ENCODE peak calls at places on chromosomes 4 and X, in four cellular contexts. One of them, this sample, is unnamed. For H3K27me3 and H3K36me3, the result is how much of the 10 kb centered on the place peaks cover.

GRCh38 chrX:31117195-31117594 is 45.4 kb upstream of the FTHL17 start:
- DNase-seq in fibroblast of lung: no peak
- DNase-seq in SJSA1: no peak
- DNase-seq in thoracic aorta: no peak
- DNase-seq in this sample: no peak

GRCh38 chrX:826026-826425 is 195.4 kb downstream of the SHOX start:
- DNase-seq in thoracic aorta: no peak
- DNase-seq in SJSA1: no peak
- DNase-seq in fibroblast of lung: peak
- DNase-seq in this sample: no peak

GRCh38 chrX:72620550-72621145 is 48.0 kb upstream of the HDAC8 start:
- DNase-seq in fibroblast of lung: peak
- DNase-seq in SJSA1: peak
- DNase-seq in thoracic aorta: peak
- DNase-seq in this sample: no peak

GRCh38 chr4:163385466-163385865 is 41.8 kb downstream of the NPY5R start:
- DNase-seq in fibroblast of lung: no peak
- DNase-seq in SJSA1: no peak
- DNase-seq in thoracic aorta: no peak
- DNase-seq in this sample: no peak

GRCh38 chrX:39642071-39642470 is 455.7 kb downstream of the BCOR start:
- DNase-seq in SJSA1: no peak
- DNase-seq in thoracic aorta: no peak
- DNase-seq in fibroblast of lung: no peak
- DNase-seq in this sample: no peak

GRCh38 chr4:88599298-88599697 is 7.0 kb downstream of the HERC3 start:
- DNase-seq in fibroblast of lung: peak
- DNase-seq in thoracic aorta: no peak
- DNase-seq in SJSA1: peak
- DNase-seq in this sample: no peak

GRCh38 chr4:96753216-96753615 is 913.3 kb downstream of the PDHA2 start:
- DNase-seq in fibroblast of lung: peak
- DNase-seq in thoracic aorta: no peak
- DNase-seq in SJSA1: no peak
- DNase-seq in this sample: no peak

GRCh38 chrX:135740683-135741149 is 27.3 kb downstream of the CT45A3 start:
- DNase-seq in SJSA1: no peak
- DNase-seq in thoracic aorta: no peak
- DNase-seq in fibroblast of lung: no peak
- DNase-seq in this sample: peak

GRCh38 chrX:86237482-86237881 is 89.2 kb downstream of the DACH2 start:
- DNase-seq in SJSA1: no peak
- DNase-seq in fibroblast of lung: no peak
- DNase-seq in thoracic aorta: no peak
- DNase-seq in this sample: no peak

GRCh38 chr4:185238750-185239149 is 29.4 kb downstream of the SNX25 start:
- DNase-seq in fibroblast of lung: peak
- DNase-seq in SJSA1: no peak
- DNase-seq in thoracic aorta: no peak
- DNase-seq in this sample: no peak

GRCh38 chrX:49947778-49948177 is 25.4 kb downstream of the CLCN5 start:
- DNase-seq in thoracic aorta: no peak
- DNase-seq in fibroblast of lung: no peak
- DNase-seq in SJSA1: no peak
- DNase-seq in this sample: no peak

GRCh38 chr4:76654796-76655195 is 219.8 kb downstream of the SHROOM3 start:
- DNase-seq in fibroblast of lung: peak
- DNase-seq in SJSA1: no peak
- DNase-seq in thoracic aorta: no peak
- DNase-seq in this sample: no peak

GRCh38 chr4:7680731-7681130 is 246.0 kb upstream of the PSAPL1 start:
- DNase-seq in thoracic aorta: no peak
- DNase-seq in SJSA1: no peak
- DNase-seq in fibroblast of lung: no peak
- DNase-seq in this sample: no peak

GRCh38 chr4:168887809-168888208 is 122.2 kb downstream of the CBR4 start:
- DNase-seq in SJSA1: no peak
- DNase-seq in fibroblast of lung: peak
- DNase-seq in thoracic aorta: no peak
- DNase-seq in this sample: no peak

GRCh38 chrX:12956704-12957541 is 18.0 kb upstream of the TMSB4X start:
- DNase-seq in thoracic aorta: no peak
- DNase-seq in fibroblast of lung: peak
- DNase-seq in SJSA1: no peak
- DNase-seq in this sample: peak

GRCh38 chrX:22534643-22535042 is 261.9 kb downstream of the CBLL2 start:
- DNase-seq in SJSA1: peak
- DNase-seq in fibroblast of lung: peak
- DNase-seq in thoracic aorta: peak
- DNase-seq in this sample: no peak

GRCh38 chrX:49071877-49072711 is 1.7 kb downstream of the PRAF2 start:
- DNase-seq in fibroblast of lung: peak
- DNase-seq in thoracic aorta: peak
- DNase-seq in SJSA1: no peak
- DNase-seq in this sample: peak

GRCh38 chr4:26229974-26230373 is 90.8 kb upstream of the RBPJ start:
- DNase-seq in SJSA1: no peak
- DNase-seq in fibroblast of lung: no peak
- DNase-seq in thoracic aorta: no peak
- DNase-seq in this sample: no peak

GRCh38 chrX:38006283-38006682 is at the start of gene SYTL5:
- DNase-seq in SJSA1: no peak
- DNase-seq in thoracic aorta: no peak
- DNase-seq in fibroblast of lung: peak
- DNase-seq in this sample: no peak

GRCh38 chrX:109830704-109831206 is 97.7 kb upstream of the ACSL4 start:
- DNase-seq in fibroblast of lung: peak
- DNase-seq in SJSA1: no peak
- DNase-seq in thoracic aorta: no peak
- DNase-seq in this sample: no peak

GRCh38 chr4:56690393-56690971 is 9.4 kb upstream of the HOPX start:
- DNase-seq in SJSA1: no peak
- DNase-seq in thoracic aorta: no peak
- DNase-seq in fibroblast of lung: no peak
- DNase-seq in this sample: no peak

GRCh38 chr4:83138979-83139378 is 24.4 kb upstream of the PLAC8 start:
- DNase-seq in thoracic aorta: no peak
- DNase-seq in fibroblast of lung: no peak
- DNase-seq in SJSA1: no peak
- DNase-seq in this sample: no peak

GRCh38 chrX:120452131-120452530 is 17.0 kb downstream of the LAMP2 start:
- DNase-seq in SJSA1: no peak
- DNase-seq in thoracic aorta: no peak
- DNase-seq in fibroblast of lung: peak
- DNase-seq in this sample: peak

GRCh38 chrX:120457766-120458180 is 11.3 kb downstream of the LAMP2 start:
- DNase-seq in fibroblast of lung: peak
- DNase-seq in SJSA1: no peak
- DNase-seq in thoracic aorta: no peak
- DNase-seq in this sample: no peak

GRCh38 chrX:120459313-120459712 is 9.8 kb downstream of the LAMP2 start:
- DNase-seq in thoracic aorta: no peak
- DNase-seq in fibroblast of lung: no peak
- DNase-seq in SJSA1: no peak
- DNase-seq in this sample: no peak

GRCh38 chrX:120453985-120454384 is 15.1 kb downstream of the LAMP2 start:
- DNase-seq in SJSA1: no peak
- DNase-seq in fibroblast of lung: peak
- DNase-seq in thoracic aorta: no peak
- DNase-seq in this sample: no peak

DNA sequence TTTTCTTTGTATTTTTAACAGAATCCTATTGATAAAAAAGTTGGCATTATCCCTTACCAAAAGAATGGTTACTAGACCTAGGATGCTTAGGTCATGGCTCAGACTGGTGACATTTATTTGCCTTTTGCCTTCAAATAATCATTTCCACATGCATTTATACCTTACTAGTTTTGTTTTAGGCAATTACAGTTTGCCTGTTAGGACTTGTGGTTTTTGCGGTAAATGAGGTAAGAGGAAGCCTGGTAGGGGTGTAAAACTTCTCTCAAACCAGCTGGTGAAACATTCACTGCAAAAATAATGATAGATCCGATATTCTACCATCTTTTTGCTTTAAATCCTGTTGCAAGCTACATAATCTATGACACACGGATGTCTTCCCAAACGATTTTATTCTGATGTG is 12.1 kb downstream of the LAMP2 start:
- DNase-seq in fibroblast of lung: peak
- DNase-seq in thoracic aorta: no peak
- DNase-seq in SJSA1: no peak
- DNase-seq in this sample: no peak
- H3K27me3 ChIP-seq in fibroblast of lung: under half
- H3K27me3 ChIP-seq in thoracic aorta: under half
- H3K27me3 ChIP-seq in SJSA1: under half
- H3K27me3 ChIP-seq in this sample: under half

DNA sequence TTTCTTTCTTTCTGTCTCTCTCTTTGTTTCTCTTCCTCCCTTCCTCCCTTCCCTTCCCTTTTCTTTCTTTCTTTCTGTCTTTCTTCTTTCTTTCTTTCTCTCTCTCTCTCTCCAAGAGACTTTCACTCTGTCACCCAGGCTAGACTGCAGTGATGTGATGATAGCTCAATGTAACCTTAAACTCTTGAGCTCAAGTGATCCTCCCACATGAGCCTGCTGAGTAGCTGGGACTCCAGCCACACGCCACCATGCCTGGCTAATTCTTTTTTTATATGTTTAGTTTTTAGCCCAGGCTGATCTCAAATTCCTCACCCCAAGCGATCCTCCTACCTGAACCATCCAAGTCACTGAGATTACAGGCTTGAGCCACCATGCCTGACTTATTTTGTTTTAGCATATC is 64.3 kb upstream of the EMCN start:
- DNase-seq in thoracic aorta: no peak
- DNase-seq in fibroblast of lung: no peak
- DNase-seq in SJSA1: no peak
- DNase-seq in this sample: no peak
- H3K4me3 ChIP-seq in thoracic aorta: no peak
- H3K4me3 ChIP-seq in fibroblast of lung: no peak
- H3K4me3 ChIP-seq in SJSA1: no peak
- H3K4me3 ChIP-seq in this sample: no peak

DNA sequence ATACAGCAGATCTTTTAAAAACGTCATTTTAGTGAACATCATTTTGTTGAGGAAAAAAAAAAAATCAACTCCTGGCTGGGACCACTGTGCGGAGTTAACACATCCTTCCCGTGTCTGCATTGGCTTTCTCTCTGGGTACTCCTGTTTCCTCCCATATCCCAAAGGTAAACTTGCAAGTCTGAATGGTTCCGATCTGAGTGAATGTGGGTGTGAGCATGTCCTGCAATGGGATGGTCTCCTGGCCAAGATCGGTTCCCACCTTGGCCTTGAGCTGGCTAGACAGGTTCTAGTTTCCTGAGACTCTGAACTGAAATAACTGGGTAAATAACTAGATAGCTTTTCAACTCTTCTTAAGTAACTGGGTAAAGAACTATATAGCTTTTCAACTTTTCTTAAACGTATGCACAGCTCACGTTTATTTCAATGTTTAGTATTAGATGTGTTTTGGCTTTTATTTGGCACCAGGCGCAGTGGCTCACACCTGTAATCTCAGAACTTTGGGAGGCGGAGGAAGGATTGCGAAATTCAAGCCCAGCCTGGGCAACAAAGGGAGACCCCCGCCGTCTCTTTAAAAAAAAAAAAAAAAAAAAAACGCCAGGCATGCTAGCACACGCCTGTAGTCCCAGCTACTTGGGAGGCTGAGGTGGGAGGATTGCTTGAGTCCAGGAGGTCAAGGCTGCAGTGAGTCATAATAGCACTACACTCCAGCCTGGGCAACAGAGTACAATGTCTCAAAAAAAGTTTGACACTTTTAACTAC is 14.0 kb downstream of the RBMX start:
- DNase-seq in fibroblast of lung: peak
- DNase-seq in SJSA1: no peak
- DNase-seq in thoracic aorta: no peak
- DNase-seq in this sample: no peak
- H3K36me3 ChIP-seq in fibroblast of lung: under half
- H3K36me3 ChIP-seq in SJSA1: half or more
- H3K36me3 ChIP-seq in thoracic aorta: under half
- H3K36me3 ChIP-seq in this sample: under half

GRCh38 chrX:47748576-47748975 is 88.1 kb upstream of the ZNF81 start:
- DNase-seq in SJSA1: no peak
- DNase-seq in fibroblast of lung: no peak
- DNase-seq in thoracic aorta: no peak
- DNase-seq in this sample: no peak

GRCh38 chrX:47743504-47743903 is 84.5 kb upstream of the UXT start:
- DNase-seq in SJSA1: no peak
- DNase-seq in thoracic aorta: no peak
- DNase-seq in fibroblast of lung: peak
- DNase-seq in this sample: no peak

GRCh38 chrX:47745386-47745785 is 86.4 kb upstream of the UXT start:
- DNase-seq in fibroblast of lung: no peak
- DNase-seq in thoracic aorta: no peak
- DNase-seq in SJSA1: no peak
- DNase-seq in this sample: no peak

GRCh38 chrX:47749185-47749967 is 87.3 kb upstream of the ZNF81 start:
- DNase-seq in SJSA1: no peak
- DNase-seq in fibroblast of lung: peak
- DNase-seq in thoracic aorta: no peak
- DNase-seq in this sample: no peak

DNA sequence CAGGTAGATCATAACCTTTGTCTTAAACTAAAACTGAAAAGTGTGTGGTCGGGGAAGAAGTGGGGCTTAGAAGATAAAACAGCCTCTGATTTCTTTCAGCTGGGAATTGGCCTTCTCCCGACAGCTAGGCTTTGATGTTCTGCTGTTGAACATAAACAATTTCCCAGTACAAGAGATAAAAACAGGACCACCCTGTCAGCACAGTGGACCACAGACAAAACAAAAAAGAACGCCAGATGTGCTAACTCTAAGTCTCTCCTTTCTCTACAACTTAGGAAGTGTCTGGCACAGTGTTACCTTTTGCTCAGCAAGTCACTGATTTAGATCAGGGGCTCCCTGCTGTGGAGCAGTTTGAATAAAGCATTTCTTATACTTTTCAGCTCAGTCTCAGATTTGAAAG is 87.5 kb upstream of the UXT start:
- DNase-seq in SJSA1: no peak
- DNase-seq in fibroblast of lung: no peak
- DNase-seq in thoracic aorta: no peak
- DNase-seq in this sample: no peak
- H3K27me3 ChIP-seq in SJSA1: under half
- H3K27me3 ChIP-seq in fibroblast of lung: under half
- H3K27me3 ChIP-seq in thoracic aorta: under half
- H3K27me3 ChIP-seq in this sample: under half

GRCh38 chr4:2832309-2832980 is 11.2 kb upstream of the ADD1 start:
- DNase-seq in SJSA1: no peak
- DNase-seq in thoracic aorta: no peak
- DNase-seq in fibroblast of lung: no peak
- DNase-seq in this sample: peak

GRCh38 chr4:2832981-2833670 is 10.5 kb upstream of the ADD1 start:
- DNase-seq in SJSA1: no peak
- DNase-seq in thoracic aorta: no peak
- DNase-seq in fibroblast of lung: no peak
- DNase-seq in this sample: peak

GRCh38 chr4:2835978-2836377 is 7.7 kb upstream of the ADD1 start:
- DNase-seq in thoracic aorta: no peak
- DNase-seq in fibroblast of lung: no peak
- DNase-seq in SJSA1: no peak
- DNase-seq in this sample: no peak

GRCh38 chr4:2833671-2834000 is 10.0 kb upstream of the ADD1 start:
- DNase-seq in fibroblast of lung: no peak
- DNase-seq in SJSA1: no peak
- DNase-seq in thoracic aorta: no peak
- DNase-seq in this sample: no peak

GRCh38 chr4:2834001-2834921 is 9.4 kb upstream of the ADD1 start:
- DNase-seq in fibroblast of lung: no peak
- DNase-seq in SJSA1: no peak
- DNase-seq in thoracic aorta: no peak
- DNase-seq in this sample: peak
- H3K4me3 ChIP-seq in fibroblast of lung: no peak
- H3K4me3 ChIP-seq in SJSA1: no peak
- H3K4me3 ChIP-seq in thoracic aorta: no peak
- H3K4me3 ChIP-seq in this sample: no peak

This sample was measured in H7.